ENCODE peak calls at places on chromosomes 3 and 15, in five cellular contexts. H is A549, J is HCT116, Z is HepG2, Y is K562. S is an unnamed sample.

GRCh38 chr3:73625124-73625665 is 454 bp upstream of the PDZRN3 start:
- DNase-seq in Z (no peak), H (no peak), J (no peak), Y (no peak), S (no peak)

GRCh38 chr15:91104111-91104510 is 4.1 kb downstream of the SV2B start:
- DNase-seq in Z (no peak), H (no peak), J (no peak), Y (no peak), S (no peak)

GRCh38 chr3:99777708-99778107 is 40.0 kb upstream of the CMSS1 start:
- DNase-seq in H (no peak), Z (no peak), Y (no peak), J (no peak), S (no peak)

GRCh38 chr3:149536429-149536828 is 61.9 kb downstream of the TM4SF4 start:
- DNase-seq in Z (no peak), Y (peak; percentile 12), J (no peak), H (peak; percentile 55), S (no peak)

GRCh38 chr3:46959169-46959515 is 17.4 kb downstream of the CCDC12 start:
- DNase-seq in Y (no peak), Z (no peak), J (no peak), H (no peak), S (no peak)

GRCh38 chr15:70556376-70556775 is 207.0 kb downstream of the UACA start:
- DNase-seq in H (no peak), J (no peak), Y (no peak), Z (no peak), S (no peak)

GRCh38 chr15:57751177-57751800 is 44.8 kb downstream of the POLR2M start:
- DNase-seq in J (no peak), H (peak; percentile 50), Z (peak; percentile 3), Y (no peak), S (no peak)

GRCh38 chr3:6679510-6679909 is 181.4 kb upstream of the GRM7 start:
- DNase-seq in J (no peak), Y (no peak), Z (no peak), H (no peak), S (no peak)

GRCh38 chr3:125375950-125376679 is 990 bp upstream of the ZNF148 start:
- DNase-seq in J (no peak), Z (peak; percentile 78), H (peak; percentile 45), Y (no peak), S (no peak)

GRCh38 chr15:60120100-60120499 is 116.0 kb downstream of the FOXB1 start:
- DNase-seq in Z (no peak), H (no peak), Y (no peak), J (no peak), S (no peak)

GRCh38 chr15:78093242-78094020 is 1.1 kb downstream of the SH2D7 start:
- DNase-seq in J (no peak), Y (no peak), Z (no peak), H (no peak), S (no peak)

GRCh38 chr3:144774897-144775296 is 803.3 kb downstream of the DIPK2A start:
- DNase-seq in H (peak; percentile 7), Y (no peak), J (no peak), Z (no peak), S (no peak)

GRCh38 chr15:89669941-89670340 is 9.2 kb downstream of the PLIN1 start:
- DNase-seq in H (no peak), Y (no peak), J (no peak), Z (no peak), S (no peak)

GRCh38 chr3:67804545-67804944 is 150.1 kb upstream of the SUCLG2 start:
- DNase-seq in J (no peak), Y (no peak), H (no peak), Z (no peak), S (no peak)

GRCh38 chr3:131796558-131796957 is 238.3 kb downstream of the CPNE4 start:
- DNase-seq in Z (no peak), H (no peak), Y (no peak), J (no peak), S (no peak)

GRCh38 chr3:32983124-32983523 is 31.7 kb downstream of the CCR4 start:
- DNase-seq in H (no peak), J (no peak), Z (no peak), Y (no peak), S (no peak)

GRCh38 chr15:56967336-56967735 is 48.9 kb downstream of the TCF12 start:
- DNase-seq in J (no peak), Z (no peak), H (no peak), Y (no peak), S (no peak)

GRCh38 chr3:153171918-153172317 is 9.9 kb downstream of the RAP2B start:
- DNase-seq in Y (no peak), Z (no peak), H (no peak), J (no peak), S (no peak)

GRCh38 chr3:15611018-15611417 is 9.5 kb downstream of the BTD start:
- DNase-seq in Z (no peak), Y (no peak), H (no peak), J (no peak), S (no peak)

GRCh38 chr3:141076821-141077571 is 25.8 kb downstream of the SPSB4 start:
- DNase-seq in Y (no peak), H (no peak), Z (no peak), J (no peak), S (no peak)

GRCh38 chr3:150022406-150023238 is 51.9 kb upstream of the PFN2 start:
- DNase-seq in J (no peak), Y (no peak), Z (no peak), H (no peak), S (no peak)

GRCh38 chr3:123712077-123712860 is 127.4 kb upstream of the HACD2 start:
- DNase-seq in J (no peak), Z (no peak), Y (no peak), H (no peak), S (no peak)

GRCh38 chr3:59831394-59831793 is 781.6 kb upstream of the CFAP20DC start:
- DNase-seq in H (no peak), J (no peak), Z (no peak), Y (no peak), S (no peak)

DNA sequence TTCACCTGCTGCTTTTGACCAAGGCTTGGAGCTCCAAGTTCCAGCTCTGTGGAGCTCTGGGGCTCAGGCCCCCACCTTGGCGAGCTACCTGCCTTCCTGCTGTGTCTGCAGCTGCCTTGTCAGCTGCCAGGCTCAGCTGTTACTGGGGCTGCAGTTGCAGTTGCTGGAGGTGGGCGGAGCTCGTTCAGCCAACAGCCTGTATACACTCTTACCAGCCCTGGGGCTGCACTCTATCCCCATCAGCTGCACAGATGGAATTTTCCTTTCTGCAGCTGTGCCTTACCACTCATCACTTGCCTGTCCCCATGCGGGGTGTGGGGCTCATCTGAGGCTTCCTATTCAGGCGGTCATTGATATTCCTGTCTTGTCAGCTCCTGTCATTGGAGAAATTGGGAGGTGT is 9.1 kb upstream of the SYN2 start:
- DNase-seq in H (no peak), J (no peak), Z (no peak), Y (no peak), S (no peak)
- TF ChIP-seq CTCF in H (no peak), J (no peak), Z (no peak), Y (no peak), S (no peak)

DNA sequence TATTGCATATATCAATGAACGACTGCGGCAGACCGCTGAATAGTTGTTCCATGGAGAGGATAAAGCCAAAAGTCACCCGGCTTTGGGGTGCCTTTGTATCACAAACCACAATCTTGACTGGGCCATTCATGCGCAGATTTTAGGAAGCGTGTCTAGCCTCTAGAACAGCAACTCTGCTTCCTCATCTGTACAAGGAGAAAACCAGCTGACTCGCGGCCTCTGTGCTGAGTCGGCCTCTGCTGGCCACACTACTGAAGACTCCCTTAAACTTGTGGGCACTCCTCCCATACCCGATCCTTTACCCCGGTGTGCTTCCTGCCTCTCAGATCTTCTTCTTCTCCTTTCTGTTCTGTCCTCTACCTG is 872 bp downstream of the DLEC1 start:
- DNase-seq in H (no peak), J (no peak), Z (no peak), Y (peak; percentile 49), S (no peak)
- TF ChIP-seq REST in H (no peak), J (no peak), Z (no peak), Y (no peak), S (no peak)

GRCh38 chr15:48103647-48104046 is 17.1 kb upstream of the SLC24A5 start:
- DNase-seq in Y (no peak), H (no peak), Z (peak; percentile 3), J (no peak), S (no peak)
- TF ChIP-seq CTCF in Y (no peak), H (no peak), Z (no peak), J (no peak), S (no peak)

GRCh38 chr3:169145551-169145950 is 518.0 kb downstream of the MECOM start:
- DNase-seq in H (no peak), Z (no peak), Y (no peak), J (no peak), S (no peak)
- TF ChIP-seq REST in H (no peak), Z (no peak), Y (no peak), J (no peak), S (no peak)

GRCh38 chr15:39125904-39126303 is 455.0 kb upstream of the THBS1 start:
- DNase-seq in Z (peak; percentile 62), Y (peak; percentile 65), H (peak; percentile 72), J (peak; percentile 51), S (no peak)
- TF ChIP-seq CTCF in Z (peak; percentile 66), Y (peak; percentile 72), H (peak; percentile 13), J (peak; percentile 29), S (peak; percentile 54)

S was measured in Panc1.